ENCODE peak calls at places on chromosome 13, in five cellular contexts. T is A549, W is K562, C is HepG2, G is H1. L is an unnamed sample.
A peak's percentile ranks its signal among the peaks of the same experiment; 100 is the strongest.

GRCh38 chr13:79548886-79549285 is 67.9 kb downstream of the NDFIP2 start:
- DNase-seq in T (no peak), W (no peak), C (no peak), G (no peak), L (peak; percentile 17)

GRCh38 chr13:52158629-52159158 is 703 bp downstream of the NEK3 start:
- DNase-seq in T (no peak), W (no peak), C (no peak), G (no peak), L (peak; percentile 58)

GRCh38 chr13:20711301-20712044 is 8.0 kb downstream of the IL17D start:
- DNase-seq in T (peak; percentile 22), W (peak; percentile 30), C (no peak), G (peak; percentile 74), L (no peak)

GRCh38 chr13:100828226-100828625 is 153.6 kb upstream of the TMTC4 start:
- DNase-seq in T (no peak), W (no peak), C (peak; percentile 42), G (no peak), L (peak; percentile 28)

GRCh38 chr13:113656831-113657671 is 947 bp downstream of the ATP4B start:
- DNase-seq in T (no peak), W (no peak), C (no peak), G (no peak), L (no peak)

GRCh38 chr13:99303863-99304521 is 3.2 kb downstream of the GPR183 start:
- DNase-seq in T (no peak), W (no peak), C (no peak), G (no peak), L (no peak)

GRCh38 chr13:66922444-66922843 is 307.7 kb downstream of the PCDH9 start:
- DNase-seq in T (no peak), W (no peak), C (no peak), G (no peak), L (no peak)

GRCh38 chr13:76286178-76286577 is 600.0 kb downstream of the KCTD12 start:
- DNase-seq in T (no peak), W (no peak), C (no peak), G (no peak), L (no peak)

GRCh38 chr13:76225815-76226489 is 589.8 kb downstream of the LMO7 start:
- DNase-seq in T (no peak), W (no peak), C (no peak), G (no peak), L (no peak)

GRCh38 chr13:36131931-36132297 is 732 bp upstream of the DCLK1 start:
- DNase-seq in T (no peak), W (no peak), C (no peak), G (no peak), L (no peak)

GRCh38 chr13:112069727-112070300 is 2.9 kb downstream of the SOX1 start:
- DNase-seq in T (no peak), W (no peak), C (no peak), G (peak; percentile 58), L (no peak)

GRCh38 chr13:114112826-114113322 is 19.5 kb downstream of the RASA3 start:
- DNase-seq in T (no peak), W (no peak), C (no peak), G (no peak), L (no peak)

GRCh38 chr13:86572115-86572514 is 772.9 kb upstream of the SLITRK6 start:
- DNase-seq in T (no peak), W (no peak), C (no peak), G (no peak), L (no peak)

GRCh38 chr13:79647518-79647917 is 166.6 kb downstream of the NDFIP2 start:
- DNase-seq in T (no peak), W (no peak), C (no peak), G (no peak), L (peak; percentile 24)

GRCh38 chr13:93797463-93797862 is 570.9 kb downstream of the GPC6 start:
- DNase-seq in T (no peak), W (no peak), C (no peak), G (no peak), L (no peak)

GRCh38 chr13:76884167-76884566 is 2.0 kb downstream of the KCTD12 start:
- DNase-seq in T (no peak), W (no peak), C (no peak), G (no peak), L (no peak)

GRCh38 chr13:30181856-30182651 is 125.3 kb downstream of the KATNAL1 start:
- DNase-seq in T (no peak), W (no peak), C (no peak), G (no peak), L (no peak)

GRCh38 chr13:106524108-106524507 is 11.4 kb downstream of the EFNB2 start:
- DNase-seq in T (no peak), W (no peak), C (no peak), G (no peak), L (peak; percentile 37)

GRCh38 chr13:106522898-106523525 is 12.4 kb downstream of the EFNB2 start:
- DNase-seq in T (no peak), W (no peak), C (no peak), G (no peak), L (no peak)

GRCh38 chr13:106522112-106522511 is 13.3 kb downstream of the EFNB2 start:
- DNase-seq in T (no peak), W (no peak), C (no peak), G (no peak), L (no peak)

GRCh38 chr13:106525865-106526264 is 9.6 kb downstream of the EFNB2 start:
- DNase-seq in T (no peak), W (no peak), C (no peak), G (no peak), L (no peak)

DNA sequence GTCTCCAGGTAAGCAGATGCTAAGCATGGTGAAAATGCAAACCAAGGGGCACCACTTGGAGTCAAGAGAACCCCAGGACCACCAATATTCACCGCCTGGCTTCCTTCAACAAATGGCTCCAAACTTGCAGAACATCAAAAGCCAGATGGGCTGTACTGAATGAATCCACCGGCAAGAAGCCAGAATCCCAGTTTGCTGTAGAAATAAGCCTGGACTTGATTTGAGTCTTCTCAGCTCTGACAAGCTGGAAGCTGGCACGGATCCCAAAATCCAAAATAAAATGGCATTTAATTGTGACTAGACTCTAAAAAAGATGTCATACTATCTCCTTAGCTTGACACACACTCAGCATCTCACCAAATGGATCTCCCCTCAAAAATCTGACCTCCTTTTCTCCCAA is 11.9 kb downstream of the EFNB2 start:
- DNase-seq in T (no peak), W (no peak), C (no peak), G (no peak), L (peak; percentile 37)
- TF ChIP-seq CHD2 in T (no peak), W (no peak), C (no peak), G (no peak), L (no peak)

GRCh38 chr13:69769637-69770036 is 338.0 kb upstream of the ATXN8OS start:
- DNase-seq in T (no peak), W (no peak), C (no peak), G (no peak), L (no peak)
- TF ChIP-seq CHD2 in T (no peak), W (no peak), C (no peak), G (no peak), L (no peak)

DNA sequence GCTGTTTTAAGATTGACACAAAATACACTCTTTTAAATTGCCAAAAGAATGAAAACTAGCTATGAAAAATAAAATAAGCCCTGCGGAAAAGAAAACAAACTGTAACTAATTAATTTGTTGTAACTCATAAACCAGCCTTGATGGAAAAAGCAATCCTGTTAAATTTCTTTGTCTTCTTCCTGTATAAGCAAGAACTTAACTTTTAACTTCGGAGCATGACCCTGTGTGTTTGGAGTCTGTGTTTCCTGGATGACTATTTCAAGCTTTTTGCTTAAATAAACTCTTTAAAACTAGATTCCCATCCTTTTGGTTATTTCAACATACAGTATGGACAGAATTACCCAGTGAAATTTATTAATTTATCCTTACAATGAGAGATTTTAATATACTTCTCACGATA is 122.6 kb downstream of the TNFRSF19 start:
- DNase-seq in T (no peak), W (no peak), C (no peak), G (no peak), L (no peak)
- TF ChIP-seq CHD2 in T (no peak), W (no peak), C (no peak), G (no peak), L (no peak)

DNA sequence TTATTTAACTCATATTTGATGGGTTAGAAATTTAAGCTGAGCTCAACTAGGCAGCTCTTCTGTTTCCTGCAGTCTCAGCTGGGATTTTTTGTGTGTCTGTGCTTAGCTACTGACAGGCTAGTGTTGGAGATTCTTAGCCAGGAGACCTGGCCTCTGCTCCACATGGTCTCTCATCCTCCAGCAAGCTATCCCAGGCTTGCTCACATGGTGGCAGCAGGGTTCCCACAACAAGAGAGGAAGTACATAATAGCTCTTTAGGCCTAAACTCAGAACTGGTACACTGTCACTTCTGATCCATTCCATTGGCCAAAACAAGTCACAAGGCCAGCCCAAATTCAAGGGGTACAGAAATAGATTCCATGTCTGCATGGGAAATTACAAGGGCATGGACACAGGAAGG is 406.2 kb downstream of the SUCLA2 start:
- DNase-seq in T (no peak), W (no peak), C (no peak), G (no peak), L (no peak)
- TF ChIP-seq CHD2 in T (no peak), W (no peak), C (no peak), G (no peak), L (no peak)

GRCh38 chr13:110506859-110507566 is 54.5 kb downstream of the RAB20 start:
- DNase-seq in T (peak; percentile 28), W (peak; percentile 60), C (no peak), G (no peak), L (no peak)

GRCh38 chr13:110509971-110510786 is 51.3 kb downstream of the RAB20 start:
- DNase-seq in T (no peak), W (peak; percentile 36), C (no peak), G (no peak), L (no peak)

GRCh38 chr13:110511509-110512181 is 49.9 kb downstream of the RAB20 start:
- DNase-seq in T (no peak), W (peak; percentile 42), C (peak; percentile 27), G (no peak), L (no peak)

GRCh38 chr13:110507678-110508381 is 53.7 kb downstream of the RAB20 start:
- DNase-seq in T (peak; percentile 16), W (peak; percentile 27), C (no peak), G (no peak), L (no peak)

DNA sequence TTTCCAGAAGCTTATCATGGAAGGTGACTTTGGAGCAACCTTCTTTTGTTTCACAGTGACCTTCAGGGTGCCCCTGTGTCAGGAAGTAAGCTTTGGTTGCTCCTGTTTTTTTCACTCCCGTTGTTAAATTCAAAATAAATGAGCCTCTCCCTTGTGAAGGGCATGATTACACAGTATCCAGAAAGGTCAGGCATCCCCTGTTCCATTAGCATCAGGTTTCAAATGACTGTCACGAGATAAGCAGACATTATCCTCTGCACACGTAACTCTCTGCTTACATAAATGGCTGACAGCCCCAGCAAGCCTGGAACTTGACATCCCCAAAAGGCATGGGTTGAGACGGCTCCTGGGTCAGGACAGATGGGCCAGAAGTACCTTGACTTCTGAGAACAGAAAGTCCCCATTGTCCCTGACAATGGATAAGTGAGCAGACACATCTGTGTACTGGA is 52.0 kb downstream of the RAB20 start:
- DNase-seq in T (no peak), W (peak; percentile 29), C (peak; percentile 41), G (no peak), L (peak; percentile 56)
- TF ChIP-seq CHD2 in T (no peak), W (no peak), C (no peak), G (no peak), L (no peak)

DNA sequence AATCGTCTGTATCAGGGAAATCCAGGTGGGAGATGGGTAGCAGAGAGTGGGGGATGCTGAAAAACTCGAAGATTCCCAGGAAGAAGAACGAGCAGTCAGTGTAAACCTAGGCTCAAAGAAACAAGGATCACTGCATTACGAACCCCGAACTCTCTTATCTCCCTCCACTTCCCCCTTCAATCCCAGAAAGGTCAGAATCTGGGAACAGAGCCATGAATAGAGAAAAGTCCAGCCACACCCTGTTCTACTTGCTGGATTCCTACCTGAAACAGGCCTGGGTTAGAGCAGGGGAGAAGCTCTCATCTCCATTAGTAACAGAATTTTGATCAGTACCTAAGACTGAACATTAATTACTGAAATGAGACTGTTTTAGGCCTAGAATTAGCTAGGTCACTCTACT is 24.4 kb downstream of the EPSTI1 start:
- DNase-seq in T (no peak), W (no peak), C (no peak), G (no peak), L (no peak)
- TF ChIP-seq CHD2 in T (no peak), W (no peak), C (no peak), G (no peak), L (no peak)

L was measured in SK-N-SH.